ENCODE peak calls at places on chromosome 15, in nine cellular contexts. S is pancreas, K is fibroblast of lung, U is left ventricle myocardium inferior, N is PC-9, C is thoracic aorta, X is HepG2, D is upper lobe of left lung, M is cardiac muscle cell. L is an unnamed sample. For H3K4me1 and H3K27me3, the result is how much of the 10 kb centered on the place peaks cover.

GRCh38 chr15:85048430-85048829 is 66.8 kb downstream of the PDE8A start:
- DNase-seq in X (no peak), N (no peak), D (no peak), U (no peak), C (no peak), K (peak), S (no peak), M (peak), L (no peak)

GRCh38 chr15:58568157-58568571 is 136.4 kb downstream of the LIPC start:
- DNase-seq in K (no peak), C (no peak), D (peak), N (peak), M (no peak), X (no peak), S (no peak), U (no peak), L (no peak)

GRCh38 chr15:59200560-59200959 is 6.1 kb upstream of the LDHAL6B start:
- DNase-seq in S (no peak), U (no peak), N (no peak), M (no peak), K (peak), X (no peak), C (no peak), D (no peak), L (no peak)

GRCh38 chr15:75307778-75308390 is 25.2 kb downstream of the GOLGA6D start:
- DNase-seq in N (peak), S (peak), C (no peak), X (peak), K (no peak), U (no peak), M (peak), D (peak), L (no peak)

GRCh38 chr15:57662802-57663201 is 43.7 kb upstream of the POLR2M start:
- DNase-seq in M (no peak), U (no peak), C (no peak), S (no peak), K (no peak), X (no peak), N (no peak), D (no peak), L (no peak)

GRCh38 chr15:48800811-48801460 is 9.9 kb downstream of the CEP152 start:
- DNase-seq in K (peak), S (no peak), M (peak), N (no peak), X (peak), D (no peak), U (no peak), C (no peak), L (no peak)

GRCh38 chr15:69193948-69194827 is 33.8 kb downstream of the GLCE start:
- DNase-seq in U (no peak), D (no peak), M (peak), K (peak), S (no peak), X (no peak), C (no peak), N (no peak), L (no peak)

GRCh38 chr15:74306801-74307217 is 60.6 kb downstream of the CYP11A1 start:
- DNase-seq in K (peak), S (no peak), X (no peak), D (no peak), C (no peak), N (no peak), M (no peak), U (no peak), L (no peak)

GRCh38 chr15:97077930-97078329 is 747.4 kb downstream of the NR2F2 start:
- DNase-seq in C (no peak), N (no peak), S (no peak), D (no peak), X (no peak), U (no peak), K (no peak), M (no peak), L (no peak)

GRCh38 chr15:28952666-28953491 is 67.1 kb downstream of the APBA2 start:
- DNase-seq in C (no peak), D (no peak), N (no peak), M (peak), S (no peak), X (no peak), U (no peak), K (no peak), L (no peak)

GRCh38 chr15:52679232-52680040 is at the start of gene ATOSA:
- DNase-seq in S (peak), M (peak), U (peak), D (peak), K (peak), C (peak), N (peak), X (peak), L (peak)

GRCh38 chr15:59172289-59172901 is 34.2 kb upstream of the LDHAL6B start:
- DNase-seq in N (no peak), X (no peak), M (no peak), K (no peak), D (no peak), S (no peak), U (no peak), C (no peak), L (no peak)

GRCh38 chr15:93997071-93997658 is 234.2 kb upstream of the MCTP2 start:
- DNase-seq in C (no peak), U (no peak), D (no peak), S (no peak), N (no peak), X (peak), K (no peak), M (peak), L (no peak)

GRCh38 chr15:80971143-80971542 is 18.5 kb downstream of the MESD start:
- DNase-seq in C (no peak), X (no peak), S (no peak), M (no peak), U (no peak), K (no peak), N (no peak), D (no peak), L (no peak)

GRCh38 chr15:65409284-65409631 is 13.5 kb downstream of the IGDCC4 start:
- DNase-seq in M (peak), D (no peak), N (no peak), X (peak), U (no peak), S (no peak), C (no peak), K (peak), L (no peak)

GRCh38 chr15:81407679-81408078 is 33.7 kb upstream of the TMC3 start:
- DNase-seq in S (no peak), C (no peak), D (no peak), X (no peak), N (no peak), M (no peak), K (no peak), U (peak), L (no peak)

GRCh38 chr15:77836116-77836798 is 203.5 kb upstream of the LINGO1 start:
- DNase-seq in C (no peak), S (no peak), K (peak), X (no peak), D (no peak), N (no peak), M (peak), U (no peak), L (no peak)

GRCh38 chr15:88299502-88299901 is 43.0 kb upstream of the NTRK3 start:
- DNase-seq in K (no peak), N (no peak), C (no peak), D (no peak), M (no peak), X (no peak), U (no peak), S (no peak), L (no peak)

GRCh38 chr15:31206386-31207174 is 105.1 kb upstream of the TRPM1 start:
- DNase-seq in D (no peak), X (no peak), K (no peak), S (no peak), C (no peak), M (no peak), N (no peak), U (no peak), L (no peak)

GRCh38 chr15:41881086-41881485 is 12.8 kb downstream of the SPTBN5 start:
- DNase-seq in N (no peak), S (no peak), X (no peak), K (no peak), U (no peak), M (no peak), C (no peak), D (no peak), L (no peak)

GRCh38 chr15:58410353-58410752 is 21.4 kb upstream of the LIPC start:
- DNase-seq in M (peak), S (no peak), X (no peak), K (no peak), C (no peak), U (no peak), N (no peak), D (no peak), L (no peak)

DNA sequence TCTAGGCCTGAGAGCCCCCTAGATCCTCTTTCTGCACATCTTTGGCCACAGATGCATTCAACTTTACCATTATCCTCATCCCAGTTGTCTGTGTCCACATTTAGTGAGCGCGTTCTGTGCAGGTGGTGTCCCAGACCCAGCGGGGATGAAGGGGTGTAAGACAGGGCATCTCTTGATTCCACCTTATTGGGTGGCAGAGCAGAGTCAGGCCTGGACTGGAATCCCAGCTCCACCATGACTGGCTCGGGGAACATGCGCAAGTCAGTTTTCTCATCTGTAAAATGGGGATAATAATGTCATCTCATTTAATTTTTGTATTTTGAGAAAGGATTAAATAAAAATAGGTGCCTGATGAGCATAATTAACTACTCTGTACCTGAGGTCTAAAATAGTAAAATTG is 7.8 kb downstream of the SMAD6 start:
- DNase-seq in N (no peak), U (no peak), K (no peak), D (no peak), M (no peak), X (no peak), C (no peak), S (no peak), L (no peak)
- H3K4me1 ChIP-seq in N (under half), U (half or more), K (under half), D (half or more), M (half or more), X (under half), C (half or more), S (under half), L (under half)

DNA sequence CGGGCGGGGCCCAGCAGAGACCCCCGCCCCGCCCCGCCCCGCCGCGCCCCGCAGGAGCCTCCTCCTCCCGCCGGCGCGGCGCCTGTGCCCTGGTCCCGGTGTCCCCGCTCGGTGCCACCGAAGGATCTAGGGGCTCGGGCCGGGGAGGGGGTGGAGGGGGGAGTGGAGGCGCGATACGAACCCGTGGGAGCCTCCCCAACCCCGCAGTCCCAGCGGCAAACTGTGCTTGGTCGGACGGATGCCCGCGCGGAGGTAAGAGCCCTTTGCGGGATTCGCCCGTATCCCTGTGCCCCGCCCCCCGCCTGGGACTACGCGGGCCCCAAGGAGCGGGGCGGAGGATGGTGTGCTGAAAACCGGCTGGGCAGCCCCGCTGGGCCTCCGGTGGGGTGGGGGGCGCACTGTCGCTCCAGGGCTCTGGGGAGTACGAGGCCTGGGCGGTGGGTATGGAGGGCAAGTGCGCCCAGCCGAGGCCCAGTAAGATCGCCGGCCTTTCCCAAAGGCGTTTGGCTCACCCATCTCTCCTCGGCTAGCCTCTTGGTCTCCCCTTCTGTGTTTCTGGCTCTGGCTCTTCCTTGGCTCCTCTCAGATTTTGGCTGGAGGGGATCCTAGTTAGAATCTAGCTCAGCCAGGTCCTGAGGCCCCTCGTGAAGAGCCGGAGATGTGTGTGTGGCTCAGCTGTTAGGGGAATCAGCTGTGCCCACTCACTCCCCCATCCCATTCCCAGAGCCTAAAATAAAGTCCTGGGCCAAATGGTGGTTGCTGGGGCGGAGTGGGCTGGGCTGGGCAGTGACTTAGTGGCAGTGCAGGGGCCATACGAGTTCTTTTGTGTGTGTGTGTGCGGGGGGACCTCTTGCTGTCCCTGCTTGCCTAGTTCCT is 65.7 kb upstream of the POLG start:
- DNase-seq in K (no peak), M (no peak), N (no peak), U (no peak), X (no peak), C (no peak), S (no peak), D (no peak), L (no peak)
- H3K27me3 ChIP-seq in K (under half), M (half or more), N (under half), U (half or more), X (under half), C (under half), S (under half), D (under half), L (under half)

GRCh38 chr15:47300596-47300995 is 416.7 kb upstream of the SEMA6D start:
- DNase-seq in D (no peak), N (no peak), S (no peak), U (no peak), M (no peak), K (no peak), C (no peak), X (no peak), L (no peak)
- H3K4me3 ChIP-seq in D (no peak), N (no peak), S (no peak), U (no peak), M (no peak), K (no peak), C (no peak), X (no peak), L (no peak)

GRCh38 chr15:39714251-39714650 is 68.4 kb downstream of the FSIP1 start:
- DNase-seq in X (no peak), U (no peak), N (no peak), S (no peak), M (no peak), C (no peak), D (no peak), K (no peak), L (no peak)

GRCh38 chr15:39709941-39710340 is 72.7 kb downstream of the FSIP1 start:
- DNase-seq in D (no peak), M (no peak), K (no peak), N (no peak), S (no peak), X (no peak), C (no peak), U (no peak), L (no peak)

GRCh38 chr15:39706252-39706651 is 76.4 kb downstream of the FSIP1 start:
- DNase-seq in U (no peak), N (no peak), C (no peak), D (no peak), X (no peak), S (no peak), M (no peak), K (no peak), L (no peak)

GRCh38 chr15:39713846-39714245 is 68.8 kb downstream of the FSIP1 start:
- DNase-seq in S (no peak), M (no peak), K (no peak), X (no peak), D (no peak), U (no peak), C (no peak), N (no peak), L (no peak)

GRCh38 chr15:39710681-39711080 is 72.0 kb downstream of the FSIP1 start:
- DNase-seq in M (no peak), U (no peak), S (no peak), X (no peak), K (peak), D (no peak), N (no peak), C (no peak), L (no peak)
- H3K4me1 ChIP-seq in M (under half), U (under half), S (under half), X (under half), K (under half), D (under half), N (under half), C (under half), L (under half)

DNA sequence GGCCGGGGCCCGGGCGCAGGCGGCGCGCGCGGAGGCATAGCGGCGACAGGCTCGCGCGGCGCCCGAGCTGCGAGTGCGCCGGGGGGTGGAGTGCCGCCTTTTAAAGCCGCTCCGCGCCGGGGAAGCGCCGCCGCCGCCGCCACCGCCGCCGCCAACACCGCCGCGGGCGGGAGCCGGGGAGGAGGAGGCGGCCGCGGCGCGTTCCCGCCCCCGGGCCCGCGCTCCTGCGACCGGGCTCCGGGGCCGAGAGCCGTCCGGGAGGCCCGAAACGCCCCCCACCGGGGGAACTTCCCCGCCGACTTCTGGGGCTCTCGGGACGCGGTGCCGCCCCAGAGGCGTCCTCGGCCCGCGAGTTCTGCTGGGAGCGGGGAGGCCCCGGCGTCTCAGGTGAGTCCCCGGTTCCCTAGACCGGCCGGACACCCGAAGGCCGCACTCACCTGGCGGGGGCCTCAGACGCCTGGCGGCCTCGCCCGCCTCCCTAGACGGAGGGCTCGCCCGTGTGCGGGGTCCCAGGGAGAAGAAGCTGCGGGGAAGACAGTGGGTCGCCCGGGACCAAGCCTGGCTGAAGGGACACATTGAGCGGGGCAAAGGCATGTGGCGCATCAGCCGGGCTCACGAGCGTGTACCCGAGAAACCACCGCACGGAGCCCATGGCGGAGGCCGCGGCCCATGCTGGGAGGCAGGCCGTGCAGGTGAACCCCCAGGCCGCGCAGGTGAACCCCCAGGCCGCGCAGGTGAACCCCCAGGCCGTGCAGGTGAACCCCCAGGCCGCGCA is at the start of gene PCSK6:
- DNase-seq in K (peak), M (peak), D (no peak), X (no peak), C (no peak), U (peak), N (peak), S (no peak), L (no peak)
- H3K27me3 ChIP-seq in K (under half), M (under half), D (under half), X (under half), C (under half), U (under half), N (under half), S (under half), L (under half)

DNA sequence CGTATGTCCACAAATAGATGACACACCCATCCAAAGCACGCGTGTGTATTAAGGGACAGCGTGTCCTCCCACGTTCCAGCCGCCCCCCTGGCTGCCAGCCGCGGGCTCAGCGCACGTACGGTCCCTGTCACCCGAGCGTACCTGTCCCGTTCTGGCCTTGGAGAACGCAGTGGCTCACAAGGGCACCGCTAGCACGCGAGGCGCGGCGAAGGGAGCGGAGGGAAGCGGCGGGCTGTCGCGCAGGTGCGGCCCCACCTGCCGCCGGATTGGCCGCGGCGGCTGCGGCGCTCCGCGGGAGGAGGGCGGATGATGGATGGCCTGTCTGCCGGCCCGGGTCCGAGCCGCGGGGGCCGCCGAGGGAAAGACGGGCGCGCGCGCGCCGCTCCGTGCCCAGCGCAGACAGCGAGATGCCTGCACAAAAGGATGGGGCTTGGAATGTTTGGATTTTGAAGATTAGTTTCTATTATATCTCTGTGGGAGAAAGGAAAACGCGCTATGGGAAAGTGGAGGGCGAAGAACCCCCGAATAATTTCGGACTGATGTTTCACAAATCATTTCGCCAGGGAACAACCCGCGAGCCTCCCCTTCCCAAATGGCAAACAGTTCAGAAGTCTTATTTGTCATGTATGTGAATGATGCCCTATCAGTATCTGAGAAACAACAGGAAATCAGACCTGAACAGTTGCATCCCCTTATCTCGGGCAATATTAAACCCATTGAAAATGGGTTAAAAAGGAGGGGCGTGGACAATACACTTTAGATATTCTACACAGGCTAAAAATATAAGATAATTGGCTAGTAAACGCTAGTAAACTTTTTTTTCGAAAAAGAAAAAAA is 1003.6 kb upstream of the NR2F2 start:
- DNase-seq in C (no peak), N (no peak), M (no peak), X (no peak), U (no peak), D (no peak), S (no peak), K (no peak), L (no peak)
- H3K4me3 ChIP-seq in C (peak), N (no peak), M (peak), X (no peak), U (peak), D (peak), S (peak), K (peak), L (no peak)

GRCh38 chr15:90557147-90557546 is 27.4 kb downstream of the CRTC3 start:
- DNase-seq in N (no peak), C (no peak), M (peak), K (no peak), X (no peak), D (no peak), U (no peak), S (no peak), L (no peak)
- H3K4me1 ChIP-seq in N (under half), C (half or more), M (under half), K (under half), X (half or more), D (under half), U (half or more), S (under half), L (under half)